ENCODE peak calls at places on chromosomes 7 and 10, in nine cellular contexts. L is lower leg skin, S is upper lobe of right lung, Z is cardiac muscle cell, B is AG04450, Y is HepG2, R is RWPE2, P is BJ, J is GM06990. X is an unnamed sample.

GRCh38 chr7:27602766-27603165 is 59.9 kb downstream of the HIBADH start:
- DNase-seq in R (no peak), Z (no peak), P (no peak), L (no peak), S (no peak), J (no peak), Y (no peak), B (no peak), X (no peak)

GRCh38 chr10:113036636-113037035 is 86.6 kb downstream of the TCF7L2 start:
- DNase-seq in B (no peak), L (peak), Z (no peak), P (no peak), J (no peak), S (no peak), Y (no peak), R (no peak), X (no peak)

GRCh38 chr10:75868601-75869000 is 437.2 kb downstream of the LRMDA start:
- DNase-seq in R (no peak), J (no peak), S (no peak), Z (no peak), B (no peak), Y (no peak), L (no peak), P (no peak), X (no peak)

GRCh38 chr10:28571265-28571664 is 38.3 kb downstream of the WAC start:
- DNase-seq in L (no peak), Z (no peak), S (no peak), J (no peak), Y (peak), R (no peak), P (no peak), B (no peak), X (no peak)

GRCh38 chr7:128713794-128714193 is 25.4 kb upstream of the CALU start:
- DNase-seq in Y (no peak), Z (no peak), S (no peak), J (no peak), L (peak), R (no peak), B (no peak), P (no peak), X (no peak)

GRCh38 chr10:15197276-15197675 is 28.8 kb upstream of the NMT2 start:
- DNase-seq in Z (peak), S (no peak), P (peak), R (no peak), J (no peak), L (no peak), Y (no peak), B (no peak), X (no peak)

GRCh38 chr7:519974-520458 is 370 bp upstream of the PDGFA start:
- DNase-seq in Y (no peak), R (no peak), Z (peak), L (no peak), B (no peak), S (peak), J (peak), P (no peak), X (peak)

GRCh38 chr10:5254488-5254887 is 57.9 kb downstream of the AKR1C4 start:
- DNase-seq in P (no peak), L (no peak), B (no peak), Y (no peak), R (no peak), Z (no peak), J (no peak), S (no peak), X (no peak)

GRCh38 chr10:90319188-90319914 is 538.5 kb downstream of the HTR7 start:
- DNase-seq in Z (peak), P (no peak), B (peak), L (no peak), Y (peak), R (no peak), S (no peak), J (peak), X (peak)

GRCh38 chr10:44897049-44897448 is 14.1 kb upstream of the TMEM72 start:
- DNase-seq in Z (no peak), S (no peak), R (no peak), B (no peak), L (no peak), Y (no peak), P (no peak), J (no peak), X (no peak)

GRCh38 chr10:22453948-22454347 is 108.7 kb downstream of the SPAG6 start:
- DNase-seq in Z (no peak), P (no peak), Y (no peak), J (no peak), S (no peak), L (no peak), R (no peak), B (no peak), X (no peak)

DNA sequence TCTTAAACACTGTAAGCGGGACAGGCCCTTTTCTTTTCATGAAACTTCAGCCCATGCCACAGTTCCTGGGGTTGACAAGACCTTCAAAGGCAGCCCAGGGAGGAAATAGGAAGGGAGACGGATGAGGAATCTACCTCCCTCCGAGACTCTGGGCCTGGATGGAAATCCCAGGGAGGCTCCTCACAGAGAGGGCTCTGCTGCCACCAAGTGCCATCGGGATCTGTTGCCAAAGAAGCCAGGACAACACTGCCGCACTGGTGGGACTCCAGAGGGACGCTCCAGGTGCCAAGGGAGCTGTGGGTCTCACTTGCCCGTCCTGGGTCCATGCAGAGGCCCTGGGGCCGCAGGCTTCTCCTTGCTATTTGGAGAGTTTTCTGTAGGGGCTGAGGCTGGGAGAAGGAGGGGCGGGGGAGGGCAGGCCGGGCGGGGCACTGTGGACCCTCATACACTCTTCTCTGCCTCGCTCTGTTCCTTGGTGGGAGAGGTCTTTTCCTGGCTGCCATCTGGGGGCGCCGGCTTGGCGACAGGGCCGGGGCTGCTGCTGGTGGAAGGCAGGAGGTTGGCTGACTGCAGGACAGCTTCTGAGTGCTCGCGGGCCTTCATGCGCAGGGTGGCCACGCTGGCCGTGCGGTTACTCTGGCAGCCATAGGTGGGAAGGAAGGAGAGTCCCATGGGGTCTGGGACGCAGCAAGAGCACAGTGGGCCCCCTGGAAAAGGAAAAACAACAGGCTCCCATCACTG is 30.0 kb downstream of the DRGX start:
- DNase-seq in Y (no peak), Z (no peak), S (no peak), P (no peak), B (no peak), L (peak), J (no peak), R (no peak), X (no peak)
- TF ChIP-seq CTCF in Y (peak), Z (no peak), S (no peak), P (no peak), B (no peak), L (no peak), J (no peak), R (no peak), X (no peak)

GRCh38 chr10:71774916-71775702 is 1.8 kb upstream of the VSIR start:
- DNase-seq in B (no peak), Y (no peak), L (no peak), S (peak), R (no peak), J (no peak), P (no peak), Z (peak), X (no peak)

GRCh38 chr10:71771204-71771603 is 2.1 kb downstream of the VSIR start:
- DNase-seq in R (no peak), Z (no peak), Y (no peak), P (no peak), J (no peak), L (no peak), S (no peak), B (no peak), X (no peak)

GRCh38 chr10:71772832-71773220 is 494 bp downstream of the VSIR start:
- DNase-seq in J (no peak), B (no peak), Z (no peak), P (no peak), Y (no peak), R (no peak), S (no peak), L (no peak), X (no peak)

GRCh38 chr10:71771821-71772617 is 1.3 kb downstream of the VSIR start:
- DNase-seq in Z (peak), B (no peak), J (no peak), P (peak), Y (no peak), S (no peak), L (peak), R (no peak), X (no peak)

GRCh38 chr10:71773221-71773971 is at the start of gene VSIR:
- DNase-seq in S (peak), L (peak), B (peak), P (peak), J (peak), Z (peak), R (no peak), Y (peak), X (peak)
- H3K4me3 ChIP-seq in S (peak), L (peak), B (peak), P (peak), J (peak), Z (peak), R (peak), Y (peak), X (peak)

DNA sequence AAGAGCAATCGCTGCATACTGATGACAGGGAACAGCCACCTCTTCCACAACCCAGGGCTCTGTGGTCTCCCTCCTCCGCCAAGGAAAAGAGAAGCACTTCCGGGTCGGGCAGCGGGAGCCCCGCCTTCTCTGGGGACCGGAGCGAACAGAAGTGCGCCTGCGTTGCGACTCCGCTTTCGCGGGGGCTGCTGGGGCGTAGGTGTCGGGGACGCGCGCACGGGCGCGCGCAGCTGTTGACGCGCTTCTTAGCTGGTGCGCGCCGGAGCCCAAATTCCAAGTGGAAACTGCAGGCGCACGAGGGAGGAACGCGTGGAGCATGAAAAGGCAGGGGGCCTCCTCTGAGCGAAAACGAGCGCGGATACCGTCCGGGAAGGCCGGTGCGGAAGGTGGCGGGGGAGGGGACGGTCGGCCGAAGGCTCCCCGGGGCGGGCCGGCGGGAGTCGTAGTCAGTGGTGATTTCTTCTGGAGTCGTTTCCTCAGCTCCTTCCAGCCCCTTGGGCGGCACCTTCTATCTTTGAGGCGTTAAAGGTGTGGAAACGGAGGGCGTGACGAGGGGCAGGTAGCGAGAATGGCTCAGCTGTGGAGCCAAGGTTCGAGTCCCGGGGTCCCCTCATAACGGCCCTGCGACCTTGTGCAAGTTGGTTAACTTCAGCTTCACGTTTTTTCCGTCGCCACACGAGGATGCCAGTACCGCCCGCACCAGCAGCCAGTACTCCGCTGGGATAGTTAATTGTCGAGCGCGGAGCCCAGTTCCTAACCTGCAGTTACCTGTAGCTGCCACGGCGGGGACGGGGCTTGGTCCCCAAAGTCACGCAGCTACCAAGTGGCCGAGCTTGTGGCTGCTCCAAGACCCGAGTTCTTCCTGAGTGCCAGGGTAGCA is at the start of the genes COX15 and CUTC:
- DNase-seq in P (peak), Z (peak), B (peak), L (peak), R (peak), J (peak), S (peak), Y (peak), X (peak)
- TF ChIP-seq CTCF in P (peak), Z (peak), B (peak), L (no peak), R (peak), J (peak), S (peak), Y (peak), X (peak)

DNA sequence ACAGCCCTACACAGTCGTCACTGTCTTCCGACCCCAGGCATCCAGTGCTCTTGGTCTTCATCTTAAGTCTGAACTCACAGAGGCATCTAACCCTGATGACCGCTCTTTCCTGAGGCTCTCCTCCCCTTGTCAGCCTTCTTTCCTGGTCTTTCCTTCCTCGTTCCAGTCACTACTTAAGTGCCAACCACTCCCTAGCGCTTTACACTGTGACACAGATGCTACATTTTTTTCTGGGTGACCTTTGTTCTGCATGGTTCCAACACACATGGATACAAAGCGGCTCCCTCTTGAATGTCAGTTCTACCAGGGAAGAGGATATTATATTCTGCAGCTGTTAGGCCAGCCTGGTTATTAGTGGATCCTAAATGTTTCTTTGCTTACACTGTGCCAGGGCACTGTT is 12.7 kb downstream of the YWHAG start:
- DNase-seq in L (no peak), P (no peak), R (no peak), Y (no peak), S (no peak), J (no peak), Z (no peak), B (no peak), X (no peak)
- H3K4me3 ChIP-seq in L (no peak), P (no peak), R (no peak), Y (no peak), S (no peak), J (no peak), Z (no peak), B (no peak), X (no peak)